ENCODE peak calls at places on chromosomes 16 and 17, in four cellular contexts. R is stomach, U is GM12892, T is spleen. P is an unnamed sample.

GRCh38 chr16:56828641-56829040 is 36.4 kb upstream of the SLC12A3 start:
- DNase-seq in U (no peak), R (no peak), T (no peak), P (no peak)

GRCh38 chr16:52963471-52963870 is 89.2 kb downstream of the CHD9NB start:
- DNase-seq in T (no peak), R (no peak), U (no peak), P (no peak)

GRCh38 chr17:42679001-42679491 is 2.3 kb upstream of the PLEKHH3 start:
- DNase-seq in U (no peak), R (peak; percentile 63), T (no peak), P (no peak)

GRCh38 chr16:23991044-23991443 is 155.3 kb downstream of the PRKCB start:
- DNase-seq in U (no peak), T (no peak), R (no peak), P (no peak)

GRCh38 chr17:7774037-7774659 is 56.6 kb downstream of the DNAH2 start:
- DNase-seq in U (no peak), R (peak; percentile 44), T (no peak), P (no peak)

GRCh38 chr16:67486805-67487204 is 3.5 kb upstream of the AGRP start:
- DNase-seq in U (no peak), R (no peak), T (no peak), P (no peak)

GRCh38 chr16:56918467-56919012 is 13.4 kb upstream of the HERPUD1 start:
- DNase-seq in T (no peak), U (no peak), R (no peak), P (no peak)

GRCh38 chr16:69397821-69398521 is 12.2 kb upstream of the TERF2 start:
- DNase-seq in R (no peak), U (no peak), T (no peak), P (no peak)

GRCh38 chr16:17205279-17206139 is 265.3 kb downstream of the XYLT1 start:
- DNase-seq in U (no peak), T (no peak), R (peak; percentile 29), P (no peak)

GRCh38 chr17:33521784-33522183 is 228.7 kb upstream of the ASIC2 start:
- DNase-seq in U (peak; percentile 33), R (no peak), T (no peak), P (no peak)

GRCh38 chr16:84735846-84736586 is 36.2 kb downstream of the USP10 start:
- DNase-seq in R (peak; percentile 68), U (no peak), T (no peak), P (no peak)

GRCh38 chr16:82874672-82875071 is 247.9 kb downstream of the CDH13 start:
- DNase-seq in R (no peak), U (no peak), T (no peak), P (no peak)

GRCh38 chr17:50783193-50783660 is 15.9 kb upstream of the ANKRD40CL start:
- DNase-seq in R (peak; percentile 90), T (peak; percentile 95), U (peak; percentile 79), P (peak; percentile 45)

DNA sequence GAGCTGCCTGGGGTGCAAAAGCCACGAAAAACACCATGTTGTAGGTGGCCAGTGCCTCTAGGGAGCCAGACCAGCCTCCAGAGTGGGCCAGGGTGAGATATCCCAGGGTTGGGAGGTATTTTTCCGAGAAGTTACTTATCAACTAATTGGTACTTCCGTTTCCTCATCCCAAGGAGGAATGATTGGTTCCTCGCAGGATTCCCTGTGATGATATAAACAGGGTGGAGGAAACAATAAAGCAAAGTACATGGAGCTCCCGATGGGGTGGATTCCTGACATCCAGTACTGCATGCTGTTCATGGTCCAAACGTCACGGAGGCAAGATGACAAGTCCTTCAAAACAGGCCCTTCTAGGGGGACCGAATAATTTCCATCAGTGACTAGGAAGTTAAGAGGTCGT is 39.4 kb upstream of the FOXF1 start:
- DNase-seq in R (no peak), U (no peak), T (no peak), P (no peak)
- TF ChIP-seq POLR2AphosphoS5 in R (peak; percentile 10), U (no peak), T (no peak), P (no peak)

GRCh38 chr17:83203073-83203471 is 123.7 kb downstream of the METRNL start:
- DNase-seq in T (peak; percentile 89), U (no peak), R (peak; percentile 37), P (no peak)
- TF ChIP-seq POLR2AphosphoS5 in T (peak; percentile 77), U (no peak), R (no peak), P (no peak)

DNA sequence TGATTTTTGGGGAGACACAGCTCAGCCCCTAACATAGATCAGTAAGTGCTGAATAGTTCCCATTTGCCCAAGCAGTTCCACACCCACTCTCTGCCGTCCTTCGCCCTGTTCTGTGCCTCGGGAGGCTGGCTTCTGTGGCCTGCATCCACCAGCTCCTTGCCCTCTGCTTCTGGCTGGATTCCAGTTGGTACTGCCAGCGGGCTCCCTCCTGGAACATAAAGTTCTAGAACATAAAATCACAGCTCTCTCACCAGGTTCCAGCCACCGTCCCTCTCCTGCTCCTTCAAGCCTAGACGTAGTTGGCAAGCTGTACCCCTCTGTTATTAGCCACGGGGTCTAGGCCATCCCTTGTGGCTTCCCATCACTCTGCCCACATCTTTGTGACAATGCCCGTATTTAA is 3.9 kb upstream of the MRPS23 start:
- DNase-seq in U (no peak), R (peak; percentile 91), T (no peak), P (no peak)
- TF ChIP-seq POLR2AphosphoS5 in U (no peak), R (peak; percentile 60), T (no peak), P (no peak)

DNA sequence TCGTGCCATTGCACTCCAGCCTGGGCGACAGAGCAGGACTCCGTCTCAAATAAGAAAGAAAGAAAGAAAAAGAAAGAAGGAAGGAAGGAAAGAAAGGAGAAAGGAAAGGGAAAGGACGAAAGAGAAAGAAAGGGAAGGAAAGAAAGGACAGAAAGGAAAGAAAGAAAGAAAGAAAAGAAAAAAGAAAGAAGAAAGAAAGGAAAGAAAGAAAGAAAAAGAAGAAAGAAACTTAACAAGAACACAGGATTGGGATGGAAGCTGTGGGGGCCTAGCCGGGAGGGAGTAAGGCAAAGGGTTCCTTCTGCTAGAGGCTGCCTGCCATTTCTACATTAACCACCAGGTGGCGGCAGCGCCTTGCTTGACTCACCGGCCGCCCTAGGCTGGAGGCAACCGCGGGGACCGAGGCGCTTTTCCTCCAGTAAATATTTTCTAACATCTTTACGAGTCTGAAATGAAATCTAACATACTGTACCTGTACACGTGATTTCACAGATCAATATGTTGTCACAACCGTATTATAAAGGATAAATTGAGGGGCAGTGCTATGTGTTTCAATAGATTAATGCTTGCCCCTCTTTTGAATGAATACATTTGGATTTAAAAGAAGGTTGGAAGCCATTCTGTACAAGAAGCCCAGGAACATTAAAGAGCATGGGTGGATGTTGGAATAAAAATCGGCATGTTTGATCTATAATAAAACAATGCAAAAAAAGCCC is 6.1 kb downstream of the GJD3 start:
- DNase-seq in T (peak; percentile 97), U (peak; percentile 94), R (peak; percentile 94), P (peak; percentile 45)
- TF ChIP-seq POLR2AphosphoS5 in T (peak; percentile 73), U (no peak), R (no peak), P (peak; percentile 23)

GRCh38 chr17:82803185-82803584 is 36.6 kb downstream of the ZNF750 start:
- DNase-seq in R (no peak), U (no peak), T (no peak), P (no peak)

GRCh38 chr17:82803606-82804005 is 36.2 kb downstream of the ZNF750 start:
- DNase-seq in T (no peak), R (no peak), U (no peak), P (no peak)

GRCh38 chr17:82805254-82805653 is 34.6 kb downstream of the ZNF750 start:
- DNase-seq in U (no peak), T (no peak), R (no peak), P (no peak)

GRCh38 chr17:82805823-82806222 is 34.0 kb downstream of the ZNF750 start:
- DNase-seq in T (no peak), R (no peak), U (no peak), P (no peak)

GRCh38 chr17:82804442-82805191 is 35.2 kb downstream of the ZNF750 start:
- DNase-seq in U (no peak), R (peak; percentile 81), T (no peak), P (no peak)
- TF ChIP-seq POLR2AphosphoS5 in U (no peak), R (peak; percentile 71), T (peak; percentile 54), P (no peak)

DNA sequence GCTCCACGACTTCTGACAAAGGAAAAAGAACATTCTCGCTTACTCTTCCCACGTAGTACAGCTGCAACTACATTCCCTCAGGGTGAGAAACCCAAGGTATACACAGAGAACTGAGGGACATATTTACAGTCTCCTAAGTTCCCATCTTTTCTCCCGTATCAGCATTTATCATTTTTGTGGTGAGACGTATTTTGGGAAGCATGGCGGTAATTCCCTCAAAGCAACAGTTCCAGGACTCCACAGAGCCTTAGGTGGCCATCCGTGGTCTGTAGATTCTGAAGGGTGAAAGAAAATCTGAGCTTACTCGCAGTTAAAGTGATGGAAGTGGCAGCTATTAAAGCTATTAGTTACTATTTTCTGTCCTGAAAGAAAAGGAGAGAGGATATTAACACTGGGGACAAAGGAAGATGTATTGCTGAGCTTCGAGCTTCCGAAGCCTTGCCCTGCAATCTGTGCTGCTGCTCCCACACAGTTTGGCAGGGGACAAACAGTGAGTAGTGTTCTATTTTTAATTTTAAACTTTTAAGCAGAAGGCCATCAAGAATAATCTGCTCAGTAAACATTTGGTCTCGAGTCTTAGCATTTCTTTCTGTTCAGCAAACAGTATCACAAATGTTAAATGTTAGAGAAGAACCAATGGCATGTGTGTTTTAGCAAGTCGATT is 1296.1 kb downstream of the CDH8 start:
- DNase-seq in T (no peak), R (no peak), U (no peak), P (no peak)
- TF ChIP-seq POLR2AphosphoS5 in T (no peak), R (no peak), U (no peak), P (no peak)

GRCh38 chr16:674214-674881 is 1.1 kb upstream of the RHBDL1 start:
- DNase-seq in T (no peak), R (no peak), U (no peak), P (no peak)
- TF ChIP-seq POLR2AphosphoS5 in T (peak; percentile 62), R (no peak), U (peak; percentile 9), P (no peak)